ENCODE peak calls at places on chromosomes 3 and 15, in five cellular contexts. One of them, this sample, is unnamed.

GRCh38 chr15:61327019-61327631 is 98.0 kb upstream of the RORA start:
- DNase-seq in B cell: no peak
- DNase-seq in H9: no peak
- DNase-seq in GM06990: peak
- DNase-seq in BE2C: no peak
- DNase-seq in this sample: peak

GRCh38 chr15:68175527-68175926 is 29.6 kb downstream of the CALML4 start:
- DNase-seq in B cell: no peak
- DNase-seq in H9: no peak
- DNase-seq in GM06990: no peak
- DNase-seq in BE2C: no peak
- DNase-seq in this sample: no peak

GRCh38 chr3:157231071-157231470 is 71.1 kb upstream of the CCNL1 start:
- DNase-seq in B cell: no peak
- DNase-seq in H9: no peak
- DNase-seq in GM06990: no peak
- DNase-seq in BE2C: no peak
- DNase-seq in this sample: no peak

GRCh38 chr3:53828581-53828980 is 17.6 kb downstream of the CHDH start:
- DNase-seq in B cell: no peak
- DNase-seq in H9: no peak
- DNase-seq in GM06990: no peak
- DNase-seq in BE2C: no peak
- DNase-seq in this sample: no peak

GRCh38 chr3:50276762-50277101 is 2.2 kb upstream of the LSMEM2 start:
- DNase-seq in B cell: no peak
- DNase-seq in H9: no peak
- DNase-seq in GM06990: no peak
- DNase-seq in BE2C: no peak
- DNase-seq in this sample: no peak

GRCh38 chr15:55546718-55547117 is 38.7 kb upstream of the DNAAF4 start:
- DNase-seq in B cell: no peak
- DNase-seq in H9: no peak
- DNase-seq in GM06990: no peak
- DNase-seq in BE2C: no peak
- DNase-seq in this sample: no peak

GRCh38 chr3:68787227-68787626 is 145.1 kb downstream of the TAFA4 start:
- DNase-seq in B cell: no peak
- DNase-seq in H9: no peak
- DNase-seq in GM06990: no peak
- DNase-seq in BE2C: no peak
- DNase-seq in this sample: no peak

GRCh38 chr3:37338500-37338899 is 164.1 kb upstream of the LRRFIP2 start:
- DNase-seq in B cell: no peak
- DNase-seq in H9: no peak
- DNase-seq in GM06990: no peak
- DNase-seq in BE2C: no peak
- DNase-seq in this sample: no peak

GRCh38 chr3:156816091-156816793 is 9.9 kb upstream of the LEKR1 start:
- DNase-seq in B cell: peak
- DNase-seq in H9: peak
- DNase-seq in GM06990: peak
- DNase-seq in BE2C: peak
- DNase-seq in this sample: peak

GRCh38 chr3:65938147-65938546 is 100.6 kb downstream of the MAGI1 start:
- DNase-seq in B cell: no peak
- DNase-seq in H9: no peak
- DNase-seq in GM06990: no peak
- DNase-seq in BE2C: no peak
- DNase-seq in this sample: no peak

GRCh38 chr3:65936908-65937638 is 101.6 kb downstream of the MAGI1 start:
- DNase-seq in B cell: no peak
- DNase-seq in H9: no peak
- DNase-seq in GM06990: peak
- DNase-seq in BE2C: no peak
- DNase-seq in this sample: no peak

GRCh38 chr3:65939841-65940246 is 98.9 kb downstream of the MAGI1 start:
- DNase-seq in B cell: no peak
- DNase-seq in H9: no peak
- DNase-seq in GM06990: no peak
- DNase-seq in BE2C: no peak
- DNase-seq in this sample: no peak

GRCh38 chr3:65938676-65939075 is 100.0 kb downstream of the MAGI1 start:
- DNase-seq in B cell: no peak
- DNase-seq in H9: no peak
- DNase-seq in GM06990: no peak
- DNase-seq in BE2C: no peak
- DNase-seq in this sample: no peak

GRCh38 chr3:65939184-65939583 is 99.5 kb downstream of the MAGI1 start:
- DNase-seq in B cell: no peak
- DNase-seq in H9: no peak
- DNase-seq in GM06990: no peak
- DNase-seq in BE2C: no peak
- DNase-seq in this sample: no peak
- TF ChIP-seq CTCF in B cell: no peak
- TF ChIP-seq CTCF in H9: no peak
- TF ChIP-seq CTCF in GM06990: no peak
- TF ChIP-seq CTCF in BE2C: no peak
- TF ChIP-seq CTCF in this sample: no peak

DNA sequence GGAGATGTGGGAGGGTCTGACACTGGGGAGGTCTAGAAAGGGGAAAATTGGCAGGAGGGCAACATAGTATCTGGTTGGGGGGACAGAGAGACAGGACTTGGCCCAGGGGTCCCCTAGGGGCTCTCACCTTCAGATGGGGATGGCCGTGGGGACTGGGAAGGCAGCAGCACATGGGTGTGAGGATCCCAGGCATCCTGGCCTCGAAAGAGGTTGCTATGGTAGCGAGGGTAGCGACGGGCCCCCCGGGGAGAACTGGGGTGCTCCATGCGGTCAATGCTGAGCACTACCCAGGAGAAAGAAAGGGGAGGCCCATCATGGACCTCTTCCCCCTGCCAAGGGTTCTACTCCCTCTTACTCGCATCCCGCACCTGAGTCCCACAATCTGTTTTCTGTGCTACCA is 12.5 kb upstream of the SLC26A6 start:
- DNase-seq in B cell: no peak
- DNase-seq in H9: no peak
- DNase-seq in GM06990: no peak
- DNase-seq in BE2C: no peak
- DNase-seq in this sample: no peak
- TF ChIP-seq CTCF in B cell: no peak
- TF ChIP-seq CTCF in H9: no peak
- TF ChIP-seq CTCF in GM06990: no peak
- TF ChIP-seq CTCF in BE2C: no peak
- TF ChIP-seq CTCF in this sample: no peak

GRCh38 chr3:30583973-30584372 is 22.4 kb upstream of the TGFBR2 start:
- DNase-seq in B cell: no peak
- DNase-seq in H9: no peak
- DNase-seq in GM06990: no peak
- DNase-seq in BE2C: no peak
- DNase-seq in this sample: no peak

GRCh38 chr3:30585654-30586053 is 20.7 kb upstream of the TGFBR2 start:
- DNase-seq in B cell: no peak
- DNase-seq in H9: no peak
- DNase-seq in GM06990: no peak
- DNase-seq in BE2C: no peak
- DNase-seq in this sample: no peak

GRCh38 chr3:30587876-30588275 is 18.5 kb upstream of the TGFBR2 start:
- DNase-seq in B cell: no peak
- DNase-seq in H9: no peak
- DNase-seq in GM06990: no peak
- DNase-seq in BE2C: no peak
- DNase-seq in this sample: no peak

GRCh38 chr3:30586806-30587486 is 19.5 kb upstream of the TGFBR2 start:
- DNase-seq in B cell: no peak
- DNase-seq in H9: no peak
- DNase-seq in GM06990: no peak
- DNase-seq in BE2C: no peak
- DNase-seq in this sample: no peak

GRCh38 chr3:30586091-30586805 is 20.2 kb upstream of the TGFBR2 start:
- DNase-seq in B cell: no peak
- DNase-seq in H9: no peak
- DNase-seq in GM06990: no peak
- DNase-seq in BE2C: no peak
- DNase-seq in this sample: no peak
- TF ChIP-seq CTCF in B cell: no peak
- TF ChIP-seq CTCF in H9: no peak
- TF ChIP-seq CTCF in GM06990: no peak
- TF ChIP-seq CTCF in BE2C: no peak
- TF ChIP-seq CTCF in this sample: no peak

GRCh38 chr3:47586746-47587145 is 8.1 kb upstream of the CSPG5 start:
- DNase-seq in B cell: no peak
- DNase-seq in H9: no peak
- DNase-seq in GM06990: no peak
- DNase-seq in BE2C: no peak
- DNase-seq in this sample: no peak

GRCh38 chr3:47581835-47582234 is 3.2 kb upstream of the CSPG5 start:
- DNase-seq in B cell: no peak
- DNase-seq in H9: no peak
- DNase-seq in GM06990: no peak
- DNase-seq in BE2C: no peak
- DNase-seq in this sample: no peak

GRCh38 chr3:47579875-47580274 is 1.2 kb upstream of the CSPG5 start:
- DNase-seq in B cell: no peak
- DNase-seq in H9: no peak
- DNase-seq in GM06990: no peak
- DNase-seq in BE2C: no peak
- DNase-seq in this sample: no peak

GRCh38 chr3:47581422-47581821 is 2.8 kb upstream of the CSPG5 start:
- DNase-seq in B cell: no peak
- DNase-seq in H9: no peak
- DNase-seq in GM06990: no peak
- DNase-seq in BE2C: no peak
- DNase-seq in this sample: no peak

GRCh38 chr3:47583320-47584075 is 4.8 kb upstream of the CSPG5 start:
- DNase-seq in B cell: no peak
- DNase-seq in H9: peak
- DNase-seq in GM06990: no peak
- DNase-seq in BE2C: no peak
- DNase-seq in this sample: no peak
- TF ChIP-seq CTCF in B cell: no peak
- TF ChIP-seq CTCF in H9: no peak
- TF ChIP-seq CTCF in GM06990: no peak
- TF ChIP-seq CTCF in BE2C: no peak
- TF ChIP-seq CTCF in this sample: no peak

GRCh38 chr3:56351496-56351895 is 116.8 kb downstream of the ERC2 start:
- DNase-seq in B cell: no peak
- DNase-seq in H9: no peak
- DNase-seq in GM06990: no peak
- DNase-seq in BE2C: no peak
- DNase-seq in this sample: no peak

GRCh38 chr3:56342475-56342874 is 125.8 kb downstream of the ERC2 start:
- DNase-seq in B cell: no peak
- DNase-seq in H9: no peak
- DNase-seq in GM06990: no peak
- DNase-seq in BE2C: no peak
- DNase-seq in this sample: no peak

DNA sequence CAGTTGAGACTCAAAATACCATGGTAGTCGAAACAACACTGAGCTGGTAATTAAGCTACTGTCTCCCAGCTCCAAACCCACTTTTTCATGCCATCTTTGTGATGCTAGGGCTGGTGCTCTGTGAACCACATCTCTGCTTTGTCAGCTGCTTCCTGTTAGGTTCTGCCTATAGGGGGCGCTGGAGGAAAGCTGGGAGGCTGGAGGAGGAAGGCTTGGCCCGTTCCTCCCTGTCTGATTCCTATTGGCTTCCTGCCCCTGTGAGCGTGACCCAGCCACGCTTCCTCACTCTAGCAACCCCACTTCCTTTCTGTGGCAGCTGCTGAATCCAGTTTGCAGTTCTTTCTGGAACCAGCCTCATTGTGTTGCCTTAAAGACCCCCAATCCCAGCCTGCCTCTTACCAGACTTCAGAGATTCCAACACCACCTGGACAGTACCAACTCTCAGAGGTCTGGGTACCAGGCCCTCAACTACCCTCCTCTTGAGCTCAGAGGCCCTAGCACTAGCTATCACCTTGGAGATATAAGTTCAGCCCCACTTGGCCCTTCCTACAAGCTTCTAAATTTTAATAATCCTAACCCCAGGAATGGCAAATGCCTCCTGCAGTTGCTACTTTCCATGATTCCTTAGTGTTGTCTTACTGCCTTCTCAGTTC is 120.9 kb downstream of the ERC2 start:
- DNase-seq in B cell: no peak
- DNase-seq in H9: peak
- DNase-seq in GM06990: no peak
- DNase-seq in BE2C: peak
- DNase-seq in this sample: peak
- TF ChIP-seq CTCF in B cell: no peak
- TF ChIP-seq CTCF in H9: peak
- TF ChIP-seq CTCF in GM06990: peak
- TF ChIP-seq CTCF in BE2C: peak
- TF ChIP-seq CTCF in this sample: peak

This sample was measured in GM20000.